ENCODE peak calls at places on chromosomes 13 and 19, in seven cellular contexts. V, L, X, I, F, A and J are unnamed samples.

GRCh38 chr13:26254583-26255102 is 714 bp downstream of the CDK8 start:
- DNase-seq in V (peak), L (peak), X (peak), I (peak), F (peak), A (peak), J (peak)

GRCh38 chr13:33000365-33000764 is 15.9 kb upstream of the KL start:
- DNase-seq in V (no peak), L (no peak), X (no peak), I (no peak), F (no peak), A (no peak), J (no peak)

GRCh38 chr13:113946409-113947181 is 27.3 kb downstream of the C13orf46 start:
- DNase-seq in V (no peak), L (no peak), X (no peak), I (no peak), F (no peak), A (no peak), J (no peak)

GRCh38 chr19:48713864-48714755 is 5.4 kb downstream of the MAMSTR start:
- DNase-seq in V (peak), L (peak), X (peak), I (peak), F (peak), A (peak), J (peak)

GRCh38 chr13:93502071-93502470 is 275.5 kb downstream of the GPC6 start:
- DNase-seq in V (no peak), L (no peak), X (no peak), I (no peak), F (no peak), A (no peak), J (no peak)

GRCh38 chr19:2260341-2260751 is 4.1 kb upstream of the JSRP1 start:
- DNase-seq in V (no peak), L (no peak), X (peak), I (no peak), F (no peak), A (no peak), J (no peak)

GRCh38 chr13:29654807-29655547 is 59.5 kb upstream of the SLC7A1 start:
- DNase-seq in V (no peak), L (no peak), X (no peak), I (no peak), F (no peak), A (no peak), J (no peak)

GRCh38 chr13:113664751-113665581 is 2.1 kb upstream of the GRK1 start:
- DNase-seq in V (peak), L (no peak), X (no peak), I (no peak), F (no peak), A (peak), J (no peak)

GRCh38 chr19:13408889-13409518 is 97.3 kb downstream of the CACNA1A start:
- DNase-seq in V (no peak), L (no peak), X (no peak), I (no peak), F (peak), A (no peak), J (no peak)

GRCh38 chr19:3350014-3350663 is 16.2 kb upstream of the NFIC start:
- DNase-seq in V (no peak), L (no peak), X (peak), I (no peak), F (no peak), A (no peak), J (no peak)

GRCh38 chr13:67130444-67130843 is 99.7 kb downstream of the PCDH9 start:
- DNase-seq in V (no peak), L (no peak), X (no peak), I (no peak), F (no peak), A (no peak), J (no peak)

GRCh38 chr19:14511245-14511625 is 7.0 kb downstream of the DNAJB1 start:
- DNase-seq in V (no peak), L (no peak), X (no peak), I (no peak), F (no peak), A (no peak), J (no peak)

GRCh38 chr19:29535432-29535831 is 9.6 kb downstream of the VSTM2B start:
- DNase-seq in V (no peak), L (no peak), X (no peak), I (no peak), F (peak), A (peak), J (no peak)

GRCh38 chr13:112792511-112792910 is 102.7 kb downstream of the ATP11A start:
- DNase-seq in V (no peak), L (no peak), X (peak), I (no peak), F (no peak), A (no peak), J (no peak)

GRCh38 chr19:1355258-1355973 is 28.3 kb upstream of the NDUFS7 start:
- DNase-seq in V (no peak), L (no peak), X (peak), I (no peak), F (no peak), A (no peak), J (no peak)

GRCh38 chr13:31930901-31931522 is 100.6 kb upstream of the FRY start:
- DNase-seq in V (no peak), L (no peak), X (peak), I (no peak), F (no peak), A (no peak), J (no peak)

GRCh38 chr13:108917581-108917980 is 288.2 kb downstream of the MYO16 start:
- DNase-seq in V (no peak), L (no peak), X (peak), I (no peak), F (no peak), A (no peak), J (no peak)

GRCh38 chr19:30882411-30883005 is 466.7 kb downstream of the TSHZ3 start:
- DNase-seq in V (no peak), L (no peak), X (no peak), I (no peak), F (peak), A (no peak), J (no peak)

GRCh38 chr19:50803633-50804419 is 13.6 kb downstream of the ACP4 start:
- DNase-seq in V (peak), L (no peak), X (peak), I (no peak), F (peak), A (no peak), J (no peak)

GRCh38 chr13:101258071-101258470 is 158.2 kb downstream of the NALCN start:
- DNase-seq in V (no peak), L (no peak), X (peak), I (peak), F (peak), A (no peak), J (no peak)

GRCh38 chr13:99382428-99383133 is 75.4 kb upstream of the GPR183 start:
- DNase-seq in V (no peak), L (no peak), X (no peak), I (no peak), F (no peak), A (no peak), J (no peak)

GRCh38 chr19:33601583-33601982 is 20.2 kb upstream of the CHST8 start:
- DNase-seq in V (no peak), L (no peak), X (no peak), I (no peak), F (no peak), A (no peak), J (no peak)

GRCh38 chr19:21463449-21464105 is 41.8 kb upstream of the ZNF429 start:
- DNase-seq in V (no peak), L (peak), X (peak), I (no peak), F (peak), A (no peak), J (peak)

GRCh38 chr13:51207881-51208280 is 14.3 kb upstream of the FAM124A start:
- DNase-seq in V (no peak), L (no peak), X (no peak), I (no peak), F (no peak), A (no peak), J (no peak)

GRCh38 chr13:102538938-102539337 is 57.8 kb upstream of the TPP2 start:
- DNase-seq in V (no peak), L (no peak), X (no peak), I (no peak), F (no peak), A (no peak), J (no peak)

GRCh38 chr13:30179547-30180256 is 127.6 kb downstream of the KATNAL1 start:
- DNase-seq in V (no peak), L (no peak), X (no peak), I (no peak), F (no peak), A (no peak), J (no peak)